ENCODE peak calls at places on chromosomes 3 and 15, in four cellular contexts. N is right lobe of liver, P is NCI-H1092 treated with DMSO at 0.1 percent for 48 hours, O is choroid plexus epithelial cell. W is an unnamed sample.

GRCh38 chr3:16504692-16505091 is 8.8 kb downstream of the RFTN1 start:
- DNase-seq in N (no peak), P (no peak), O (no peak), W (no peak)

GRCh38 chr3:51997172-51997571 is 1.5 kb upstream of the RPL29 start:
- DNase-seq in N (no peak), P (no peak), O (no peak), W (no peak)

GRCh38 chr3:197010556-197011351 is 18.9 kb downstream of the MELTF start:
- DNase-seq in N (no peak), P (no peak), O (no peak), W (no peak)

GRCh38 chr15:99906356-99906755 is 173.1 kb upstream of the LYSMD4 start:
- DNase-seq in N (no peak), P (no peak), O (no peak), W (no peak)

GRCh38 chr15:24761704-24762302 is 86.2 kb downstream of the NPAP1 start:
- DNase-seq in N (no peak), P (no peak), O (peak), W (no peak)

GRCh38 chr15:64970696-64971095 is 19.0 kb downstream of the SPG21 start:
- DNase-seq in N (no peak), P (no peak), O (no peak), W (no peak)

GRCh38 chr15:80152896-80153876 is at the start of gene FAH:
- DNase-seq in N (no peak), P (peak), O (peak), W (no peak)

GRCh38 chr15:61396235-61396927 is 167.3 kb upstream of the RORA start:
- DNase-seq in N (peak), P (no peak), O (no peak), W (no peak)

GRCh38 chr15:64825081-64825430 is 391 bp downstream of the PIF1 start:
- DNase-seq in N (no peak), P (peak), O (no peak), W (no peak)

GRCh38 chr15:92801412-92801773 is 98.7 kb upstream of the CHD2 start:
- DNase-seq in N (no peak), P (no peak), O (peak), W (no peak)

GRCh38 chr3:30354972-30355371 is 251.4 kb upstream of the TGFBR2 start:
- DNase-seq in N (no peak), P (peak), O (peak), W (peak)

GRCh38 chr15:69172854-69173253 is 12.4 kb downstream of the GLCE start:
- DNase-seq in N (no peak), P (no peak), O (no peak), W (no peak)

GRCh38 chr3:13480340-13481318 is 523 bp downstream of the HDAC11 start:
- DNase-seq in N (no peak), P (peak), O (peak), W (no peak)

GRCh38 chr15:99427668-99428361 is 138.0 kb upstream of the MEF2A start:
- DNase-seq in N (no peak), P (no peak), O (no peak), W (no peak)

GRCh38 chr3:31531465-31531991 is 1.2 kb upstream of the STT3B start:
- DNase-seq in N (no peak), P (peak), O (no peak), W (no peak)

GRCh38 chr3:141266797-141267555 is 35.4 kb downstream of the PXYLP1 start:
- DNase-seq in N (no peak), P (no peak), O (no peak), W (no peak)

GRCh38 chr15:66004618-66005262 is 135.4 kb downstream of the RAB11A start:
- DNase-seq in N (no peak), P (no peak), O (peak), W (no peak)

W was measured in NCI-H774.